ENCODE peak calls at places on chromosomes 7 and 10, in five cellular contexts. Y is A549; K is CD4-positive, alpha-beta memory T cell; T is gastrocnemius medialis; L is heart left ventricle. J is an unnamed sample. For H3K4me1, the result is how much of the 10 kb centered on the place peaks cover.

GRCh38 chr7:77442631-77443420 is 26.7 kb upstream of the GSAP start:
- DNase-seq in Y (no peak), K (no peak), T (no peak), L (no peak), J (no peak)

GRCh38 chr7:6256709-6257535 is 15.5 kb downstream of the CYTH3 start:
- DNase-seq in Y (no peak), K (no peak), T (peak), L (peak), J (peak)

GRCh38 chr7:122038904-122039303 is 105.1 kb downstream of the AASS start:
- DNase-seq in Y (no peak), K (no peak), T (no peak), L (no peak), J (no peak)

GRCh38 chr10:72375173-72375572 is 20.5 kb upstream of the DNAJB12 start:
- DNase-seq in Y (no peak), K (no peak), T (no peak), L (no peak), J (no peak)

GRCh38 chr7:75969182-75969581 is 25.2 kb downstream of the TMEM120A start:
- DNase-seq in Y (no peak), K (no peak), T (peak), L (no peak), J (peak)

GRCh38 chr10:97464226-97464625 is 18.3 kb downstream of the ZDHHC16 start:
- DNase-seq in Y (no peak), K (no peak), T (no peak), L (no peak), J (no peak)

GRCh38 chr7:48094861-48095293 is 5.8 kb downstream of the UPP1 start:
- DNase-seq in Y (no peak), K (no peak), T (no peak), L (no peak), J (no peak)

GRCh38 chr7:135466442-135467206 is 43.3 kb downstream of the CNOT4 start:
- DNase-seq in Y (no peak), K (no peak), T (no peak), L (no peak), J (no peak)

GRCh38 chr10:110215751-110216150 is 8.3 kb downstream of the MXI1 start:
- DNase-seq in Y (no peak), K (no peak), T (no peak), L (no peak), J (no peak)

GRCh38 chr10:87646920-87647319 is 12.8 kb upstream of the PAPSS2 start:
- DNase-seq in Y (no peak), K (no peak), T (no peak), L (no peak), J (no peak)

GRCh38 chr7:82950436-82950835 is 212.2 kb downstream of the PCLO start:
- DNase-seq in Y (no peak), K (no peak), T (no peak), L (no peak), J (no peak)

GRCh38 chr7:140196361-140197217 is 19.8 kb upstream of the KDM7A start:
- DNase-seq in Y (no peak), K (no peak), T (peak), L (no peak), J (peak)

GRCh38 chr7:26688936-26689506 is 175.4 kb downstream of the SKAP2 start:
- DNase-seq in Y (no peak), K (no peak), T (no peak), L (no peak), J (no peak)

GRCh38 chr10:101933976-101934375 is 90.4 kb upstream of the KCNIP2 start:
- DNase-seq in Y (no peak), K (no peak), T (no peak), L (no peak), J (no peak)

GRCh38 chr10:49594594-49594993 is 15.5 kb upstream of the SLC18A3 start:
- DNase-seq in Y (peak), K (no peak), T (no peak), L (no peak), J (no peak)

GRCh38 chr10:67520924-67521520 is 175.0 kb downstream of the CTNNA3 start:
- DNase-seq in Y (peak), K (peak), T (no peak), L (peak), J (no peak)

GRCh38 chr7:75617634-75618234 is 121.0 kb downstream of the HIP1 start:
- DNase-seq in Y (peak), K (peak), T (peak), L (peak), J (peak)

GRCh38 chr10:60508037-60508436 is 118.4 kb upstream of the ANK3 start:
- DNase-seq in Y (no peak), K (no peak), T (no peak), L (no peak), J (no peak)

GRCh38 chr7:133207687-133208086 is 45.2 kb upstream of the EXOC4 start:
- DNase-seq in Y (peak), K (no peak), T (no peak), L (no peak), J (no peak)

GRCh38 chr7:28853150-28853549 is 105.0 kb downstream of the TRIL start:
- DNase-seq in Y (no peak), K (no peak), T (no peak), L (no peak), J (no peak)

GRCh38 chr7:47153571-47153970 is 428.3 kb downstream of the TNS3 start:
- DNase-seq in Y (no peak), K (no peak), T (no peak), L (no peak), J (no peak)

GRCh38 chr7:137996386-137996851 is 5.5 kb downstream of the CREB3L2 start:
- DNase-seq in Y (no peak), K (peak), T (peak), L (peak), J (peak)

GRCh38 chr10:91617073-91617580 is 15.7 kb downstream of the PPP1R3C start:
- DNase-seq in Y (peak), K (no peak), T (no peak), L (no peak), J (no peak)

GRCh38 chr10:15106352-15107013 is 9.3 kb downstream of the RPP38 start:
- DNase-seq in Y (peak), K (peak), T (peak), L (peak), J (peak)

GRCh38 chr7:133065301-133065700 is 16.6 kb downstream of the CHCHD3 start:
- DNase-seq in Y (no peak), K (no peak), T (no peak), L (no peak), J (no peak)

GRCh38 chr10:132548106-132548823 is 10.7 kb downstream of the INPP5A start:
- DNase-seq in Y (no peak), K (no peak), T (no peak), L (no peak), J (peak)

GRCh38 chr10:132548869-132549268 is 11.3 kb downstream of the INPP5A start:
- DNase-seq in Y (no peak), K (no peak), T (no peak), L (no peak), J (no peak)

GRCh38 chr10:132550366-132551092 is 12.9 kb downstream of the INPP5A start:
- DNase-seq in Y (no peak), K (no peak), T (no peak), L (no peak), J (peak)

GRCh38 chr10:132551093-132551807 is 13.7 kb downstream of the INPP5A start:
- DNase-seq in Y (no peak), K (no peak), T (no peak), L (no peak), J (peak)

GRCh38 chr10:132549416-132549815 is 11.8 kb downstream of the INPP5A start:
- DNase-seq in Y (no peak), K (no peak), T (no peak), L (no peak), J (peak)
- H3K4me1 ChIP-seq in Y (under half), K (under half), T (half or more), L (half or more), J (half or more)

DNA sequence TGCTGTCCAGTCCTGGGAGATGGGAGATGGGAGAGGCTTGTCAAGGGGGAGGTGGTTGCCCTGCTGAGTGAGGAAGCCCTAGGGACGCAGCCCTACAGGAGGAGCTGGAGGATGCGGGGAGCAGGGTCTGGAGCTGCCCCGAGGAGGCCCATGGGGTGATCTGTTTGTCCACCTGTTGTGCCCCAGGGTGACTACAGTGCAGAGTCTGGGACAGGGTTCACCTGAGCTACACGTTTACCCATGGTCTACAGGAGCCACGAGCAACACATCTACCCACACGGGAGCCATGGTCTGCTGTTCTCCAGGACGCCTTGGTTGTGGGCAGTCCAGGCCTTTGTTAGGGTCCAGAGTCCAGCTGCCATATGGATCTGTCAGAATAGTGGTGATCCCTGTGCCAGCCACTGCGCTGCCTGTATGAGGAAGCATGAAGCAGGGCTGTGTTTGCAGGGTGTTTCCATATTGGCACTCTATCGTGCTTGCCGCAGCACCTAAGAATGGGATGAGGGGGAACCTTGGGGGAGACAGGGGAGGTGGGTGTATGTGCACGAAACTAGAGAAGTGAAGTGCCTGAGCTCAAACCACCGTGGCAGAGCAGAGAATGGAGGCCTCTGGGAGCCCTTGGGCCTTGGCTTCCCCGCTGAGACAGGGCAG is 23.7 kb downstream of the ZNF775 start:
- DNase-seq in Y (no peak), K (no peak), T (no peak), L (no peak), J (no peak)
- H3K4me1 ChIP-seq in Y (under half), K (under half), T (under half), L (under half), J (under half)

GRCh38 chr7:100266576-100267354 is 40.7 kb upstream of the SPDYE3 start:
- DNase-seq in Y (no peak), K (no peak), T (no peak), L (no peak), J (no peak)
- H3K4me1 ChIP-seq in Y (half or more), K (under half), T (half or more), L (under half), J (under half)

DNA sequence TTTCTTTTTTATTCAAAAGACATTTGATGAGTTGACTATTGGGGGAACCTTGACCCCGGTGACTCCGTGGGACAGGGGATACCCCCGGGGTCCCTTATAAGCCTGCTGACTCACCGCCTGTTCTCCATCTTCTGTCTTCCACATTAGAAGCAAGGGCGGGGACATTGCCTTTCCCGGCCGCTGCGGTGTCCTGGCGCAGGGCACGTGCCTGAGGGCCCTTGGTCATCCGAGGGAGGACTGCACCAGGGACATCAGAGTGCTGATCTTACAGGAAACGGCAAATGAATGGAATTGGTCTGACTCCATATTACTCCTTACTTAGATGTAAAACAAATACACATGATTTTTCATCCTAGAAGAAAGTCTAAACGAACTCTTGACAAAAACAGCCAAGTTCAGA is 170.1 kb downstream of the CUX1 start:
- DNase-seq in Y (no peak), K (no peak), T (no peak), L (no peak), J (no peak)
- H3K4me1 ChIP-seq in Y (under half), K (under half), T (under half), L (under half), J (under half)

DNA sequence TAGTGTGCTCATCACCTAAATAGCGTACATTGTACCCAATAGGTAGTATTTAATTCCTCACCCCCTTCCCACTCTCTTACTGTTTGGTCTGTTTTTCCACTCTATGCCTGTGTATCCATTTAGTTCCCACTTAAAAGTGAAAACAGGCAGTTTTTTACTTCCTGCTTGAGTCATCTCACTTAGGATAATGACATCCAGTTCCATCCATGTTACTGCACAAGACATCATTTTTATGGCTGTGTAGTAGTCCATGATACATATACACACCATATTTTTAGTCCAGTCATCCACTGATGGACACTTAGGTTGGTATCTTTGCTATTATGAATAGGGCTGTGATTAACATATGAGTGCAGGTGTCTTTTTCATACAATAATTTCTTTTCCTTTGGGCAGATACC is 10.1 kb downstream of the STK17A start:
- DNase-seq in Y (no peak), K (no peak), T (no peak), L (no peak), J (no peak)
- H3K4me1 ChIP-seq in Y (half or more), K (half or more), T (under half), L (under half), J (half or more)